ENCODE peak calls at places on chromosomes 5 and 9, in five cellular contexts. One of them, this sample, is unnamed.

GRCh38 chr9:69174645-69175487 is 789 bp downstream of the TJP2 start:
- DNase-seq in gastrocnemius medialis: peak
- DNase-seq in ascending aorta: peak
- DNase-seq in MCF 10A: peak
- DNase-seq in MM.1S: peak
- DNase-seq in this sample: no peak

GRCh38 chr5:142512680-142513042 is 173.2 kb downstream of the FGF1 start:
- DNase-seq in gastrocnemius medialis: no peak
- DNase-seq in ascending aorta: no peak
- DNase-seq in MCF 10A: peak
- DNase-seq in MM.1S: no peak
- DNase-seq in this sample: no peak

GRCh38 chr5:106386287-106386686 is 1284.5 kb downstream of the EFNA5 start:
- DNase-seq in gastrocnemius medialis: no peak
- DNase-seq in MCF 10A: no peak
- DNase-seq in MM.1S: no peak
- DNase-seq in ascending aorta: no peak
- DNase-seq in this sample: no peak

GRCh38 chr5:111853748-111854147 is 96.8 kb upstream of the NREP start:
- DNase-seq in ascending aorta: no peak
- DNase-seq in MCF 10A: no peak
- DNase-seq in MM.1S: no peak
- DNase-seq in gastrocnemius medialis: no peak
- DNase-seq in this sample: no peak

GRCh38 chr5:172113036-172113435 is 75.0 kb downstream of the STK10 start:
- DNase-seq in ascending aorta: no peak
- DNase-seq in gastrocnemius medialis: no peak
- DNase-seq in MCF 10A: no peak
- DNase-seq in MM.1S: no peak
- DNase-seq in this sample: no peak

GRCh38 chr5:77087484-77088291 is 603 bp upstream of the ZBED3 start:
- DNase-seq in MCF 10A: no peak
- DNase-seq in MM.1S: no peak
- DNase-seq in gastrocnemius medialis: peak
- DNase-seq in ascending aorta: no peak
- DNase-seq in this sample: peak

GRCh38 chr9:73434826-73435225 is 283.2 kb downstream of the ANXA1 start:
- DNase-seq in ascending aorta: no peak
- DNase-seq in gastrocnemius medialis: no peak
- DNase-seq in MM.1S: no peak
- DNase-seq in MCF 10A: no peak
- DNase-seq in this sample: no peak

GRCh38 chr5:145981612-145982571 is 45.5 kb downstream of the SH3RF2 start:
- DNase-seq in ascending aorta: no peak
- DNase-seq in MCF 10A: no peak
- DNase-seq in MM.1S: no peak
- DNase-seq in gastrocnemius medialis: no peak
- DNase-seq in this sample: peak

GRCh38 chr9:26266111-26266791 is 588.0 kb upstream of the TUSC1 start:
- DNase-seq in MM.1S: no peak
- DNase-seq in ascending aorta: no peak
- DNase-seq in MCF 10A: no peak
- DNase-seq in gastrocnemius medialis: no peak
- DNase-seq in this sample: no peak

GRCh38 chr5:158543539-158544387 is 556.0 kb downstream of the EBF1 start:
- DNase-seq in gastrocnemius medialis: no peak
- DNase-seq in MM.1S: no peak
- DNase-seq in ascending aorta: no peak
- DNase-seq in MCF 10A: peak
- DNase-seq in this sample: no peak

GRCh38 chr9:17063535-17064135 is 71.2 kb upstream of the CNTLN start:
- DNase-seq in MCF 10A: peak
- DNase-seq in ascending aorta: no peak
- DNase-seq in gastrocnemius medialis: no peak
- DNase-seq in MM.1S: peak
- DNase-seq in this sample: no peak

GRCh38 chr5:128536861-128537305 is 1.2 kb downstream of the FBN2 start:
- DNase-seq in gastrocnemius medialis: no peak
- DNase-seq in MM.1S: no peak
- DNase-seq in ascending aorta: no peak
- DNase-seq in MCF 10A: no peak
- DNase-seq in this sample: no peak

GRCh38 chr5:133635051-133635450 is 22.7 kb upstream of the FSTL4 start:
- DNase-seq in MM.1S: no peak
- DNase-seq in gastrocnemius medialis: no peak
- DNase-seq in ascending aorta: no peak
- DNase-seq in MCF 10A: peak
- DNase-seq in this sample: no peak

GRCh38 chr5:56011835-56012234 is 17.1 kb upstream of the IL6ST start:
- DNase-seq in gastrocnemius medialis: no peak
- DNase-seq in MCF 10A: peak
- DNase-seq in ascending aorta: no peak
- DNase-seq in MM.1S: no peak
- DNase-seq in this sample: no peak

GRCh38 chr5:115895821-115896220 is 54.1 kb downstream of the AP3S1 start:
- DNase-seq in gastrocnemius medialis: no peak
- DNase-seq in MCF 10A: no peak
- DNase-seq in ascending aorta: no peak
- DNase-seq in MM.1S: no peak
- DNase-seq in this sample: no peak

GRCh38 chr9:79104951-79105350 is 466.8 kb upstream of the TLE4 start:
- DNase-seq in MM.1S: no peak
- DNase-seq in gastrocnemius medialis: no peak
- DNase-seq in ascending aorta: no peak
- DNase-seq in MCF 10A: no peak
- DNase-seq in this sample: no peak

GRCh38 chr9:35910613-35911488 is 1.6 kb downstream of the SPAAR start:
- DNase-seq in MCF 10A: peak
- DNase-seq in gastrocnemius medialis: no peak
- DNase-seq in MM.1S: peak
- DNase-seq in ascending aorta: no peak
- DNase-seq in this sample: peak

GRCh38 chr5:10162468-10162867 is 87.2 kb downstream of the ATPSCKMT start:
- DNase-seq in MM.1S: no peak
- DNase-seq in gastrocnemius medialis: no peak
- DNase-seq in ascending aorta: no peak
- DNase-seq in MCF 10A: no peak
- DNase-seq in this sample: no peak

GRCh38 chr9:76419782-76420380 is 25.7 kb upstream of the RFK start:
- DNase-seq in gastrocnemius medialis: no peak
- DNase-seq in ascending aorta: no peak
- DNase-seq in MCF 10A: peak
- DNase-seq in MM.1S: no peak
- DNase-seq in this sample: no peak

GRCh38 chr5:892390-893136 is at the start of the genes BRD9 and TRIP13:
- DNase-seq in gastrocnemius medialis: peak
- DNase-seq in MCF 10A: peak
- DNase-seq in ascending aorta: no peak
- DNase-seq in MM.1S: peak
- DNase-seq in this sample: peak

GRCh38 chr9:33850267-33850629 is 33.3 kb downstream of the UBE2R2 start:
- DNase-seq in ascending aorta: no peak
- DNase-seq in MM.1S: no peak
- DNase-seq in gastrocnemius medialis: no peak
- DNase-seq in MCF 10A: no peak
- DNase-seq in this sample: no peak

GRCh38 chr9:125747765-125748510 is 765 bp downstream of the PBX3 start:
- DNase-seq in gastrocnemius medialis: no peak
- DNase-seq in ascending aorta: no peak
- DNase-seq in MCF 10A: peak
- DNase-seq in MM.1S: peak
- DNase-seq in this sample: peak

GRCh38 chr5:156383510-156383909 is 56.5 kb downstream of the SGCD start:
- DNase-seq in MCF 10A: peak
- DNase-seq in ascending aorta: no peak
- DNase-seq in gastrocnemius medialis: no peak
- DNase-seq in MM.1S: no peak
- DNase-seq in this sample: no peak

GRCh38 chr5:139689631-139690384 is 41.7 kb downstream of the CXXC5 start:
- DNase-seq in ascending aorta: no peak
- DNase-seq in MCF 10A: peak
- DNase-seq in MM.1S: peak
- DNase-seq in gastrocnemius medialis: no peak
- DNase-seq in this sample: no peak

GRCh38 chr9:27183151-27183550 is 74.1 kb downstream of the TEK start:
- DNase-seq in MM.1S: no peak
- DNase-seq in MCF 10A: no peak
- DNase-seq in gastrocnemius medialis: no peak
- DNase-seq in ascending aorta: no peak
- DNase-seq in this sample: no peak

GRCh38 chr9:32928145-32928763 is 73.2 kb downstream of the APTX start:
- DNase-seq in ascending aorta: no peak
- DNase-seq in MM.1S: no peak
- DNase-seq in gastrocnemius medialis: no peak
- DNase-seq in MCF 10A: peak
- DNase-seq in this sample: no peak

GRCh38 chr5:114314061-114314460 is 47.8 kb upstream of the KCNN2 start:
- DNase-seq in ascending aorta: no peak
- DNase-seq in MCF 10A: no peak
- DNase-seq in gastrocnemius medialis: no peak
- DNase-seq in MM.1S: no peak
- DNase-seq in this sample: no peak

GRCh38 chr5:114319821-114320220 is 42.0 kb upstream of the KCNN2 start:
- DNase-seq in MCF 10A: no peak
- DNase-seq in ascending aorta: no peak
- DNase-seq in gastrocnemius medialis: no peak
- DNase-seq in MM.1S: no peak
- DNase-seq in this sample: no peak

GRCh38 chr5:114319236-114319635 is 42.6 kb upstream of the KCNN2 start:
- DNase-seq in MM.1S: no peak
- DNase-seq in ascending aorta: no peak
- DNase-seq in gastrocnemius medialis: no peak
- DNase-seq in MCF 10A: no peak
- DNase-seq in this sample: no peak

GRCh38 chr5:114317751-114318150 is 44.1 kb upstream of the KCNN2 start:
- DNase-seq in ascending aorta: no peak
- DNase-seq in MM.1S: no peak
- DNase-seq in MCF 10A: no peak
- DNase-seq in gastrocnemius medialis: no peak
- DNase-seq in this sample: no peak

DNA sequence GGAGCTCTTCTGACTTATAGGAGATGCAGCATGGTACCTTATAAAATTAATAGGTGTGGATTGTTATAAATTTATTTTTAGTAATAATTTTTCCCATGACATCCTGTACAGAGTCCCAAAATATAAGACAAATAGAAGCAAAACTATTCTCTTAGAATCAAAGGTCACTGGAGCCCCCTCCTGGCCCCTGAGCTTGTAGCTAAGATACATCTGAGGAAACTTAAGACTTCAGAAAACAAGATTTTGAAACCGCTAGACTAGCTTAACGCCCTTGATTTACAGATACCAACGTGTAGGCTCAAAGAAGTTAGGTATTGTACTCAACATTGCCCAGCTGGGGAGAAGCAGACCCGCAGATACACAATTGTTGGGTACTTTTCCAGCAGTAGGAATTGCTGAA is 45.7 kb upstream of the KCNN2 start:
- DNase-seq in MCF 10A: no peak
- DNase-seq in MM.1S: no peak
- DNase-seq in gastrocnemius medialis: no peak
- DNase-seq in ascending aorta: no peak
- DNase-seq in this sample: no peak
- TF ChIP-seq CTCF in MCF 10A: no peak
- TF ChIP-seq CTCF in MM.1S: no peak
- TF ChIP-seq CTCF in gastrocnemius medialis: no peak
- TF ChIP-seq CTCF in ascending aorta: no peak
- TF ChIP-seq CTCF in this sample: no peak

DNA sequence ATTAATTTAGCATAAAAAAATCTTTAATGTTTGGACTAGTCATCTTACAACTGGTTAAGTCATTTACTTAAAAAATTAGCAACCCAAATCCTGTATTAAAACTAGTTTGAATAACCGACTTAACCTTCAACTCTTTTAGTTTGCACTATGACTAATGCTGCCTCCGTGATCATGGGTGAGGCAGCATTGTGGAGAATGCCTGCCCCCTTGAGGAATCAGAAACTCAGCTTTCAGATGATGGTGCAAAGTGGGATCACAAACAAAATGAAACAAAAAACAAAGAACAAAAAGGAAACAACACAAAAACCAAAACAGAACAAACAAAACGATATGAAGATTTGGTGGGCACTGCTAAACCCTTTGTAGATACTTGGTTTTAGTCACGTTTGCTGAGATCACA is 127.0 kb upstream of the PALM2AKAP2 start:
- DNase-seq in MM.1S: no peak
- DNase-seq in ascending aorta: no peak
- DNase-seq in MCF 10A: peak
- DNase-seq in gastrocnemius medialis: no peak
- DNase-seq in this sample: no peak
- TF ChIP-seq CTCF in MM.1S: peak
- TF ChIP-seq CTCF in ascending aorta: peak
- TF ChIP-seq CTCF in MCF 10A: peak
- TF ChIP-seq CTCF in gastrocnemius medialis: no peak
- TF ChIP-seq CTCF in this sample: no peak

GRCh38 chr9:90724880-90725279 is 76.7 kb upstream of the SYK start:
- DNase-seq in gastrocnemius medialis: no peak
- DNase-seq in MM.1S: no peak
- DNase-seq in MCF 10A: no peak
- DNase-seq in ascending aorta: no peak
- DNase-seq in this sample: no peak

GRCh38 chr9:90729351-90729750 is 72.3 kb upstream of the SYK start:
- DNase-seq in gastrocnemius medialis: no peak
- DNase-seq in ascending aorta: no peak
- DNase-seq in MCF 10A: no peak
- DNase-seq in MM.1S: no peak
- DNase-seq in this sample: no peak

GRCh38 chr9:90727498-90727897 is 74.1 kb upstream of the SYK start:
- DNase-seq in MCF 10A: no peak
- DNase-seq in ascending aorta: no peak
- DNase-seq in MM.1S: no peak
- DNase-seq in gastrocnemius medialis: no peak
- DNase-seq in this sample: no peak

GRCh38 chr9:90724112-90724511 is 77.5 kb upstream of the SYK start:
- DNase-seq in MM.1S: no peak
- DNase-seq in ascending aorta: no peak
- DNase-seq in MCF 10A: no peak
- DNase-seq in gastrocnemius medialis: no peak
- DNase-seq in this sample: no peak

GRCh38 chr9:90726215-90726614 is 75.4 kb upstream of the SYK start:
- DNase-seq in gastrocnemius medialis: no peak
- DNase-seq in ascending aorta: no peak
- DNase-seq in MCF 10A: no peak
- DNase-seq in MM.1S: no peak
- DNase-seq in this sample: no peak
- TF ChIP-seq CTCF in gastrocnemius medialis: no peak
- TF ChIP-seq CTCF in ascending aorta: no peak
- TF ChIP-seq CTCF in MCF 10A: no peak
- TF ChIP-seq CTCF in MM.1S: peak
- TF ChIP-seq CTCF in this sample: no peak

DNA sequence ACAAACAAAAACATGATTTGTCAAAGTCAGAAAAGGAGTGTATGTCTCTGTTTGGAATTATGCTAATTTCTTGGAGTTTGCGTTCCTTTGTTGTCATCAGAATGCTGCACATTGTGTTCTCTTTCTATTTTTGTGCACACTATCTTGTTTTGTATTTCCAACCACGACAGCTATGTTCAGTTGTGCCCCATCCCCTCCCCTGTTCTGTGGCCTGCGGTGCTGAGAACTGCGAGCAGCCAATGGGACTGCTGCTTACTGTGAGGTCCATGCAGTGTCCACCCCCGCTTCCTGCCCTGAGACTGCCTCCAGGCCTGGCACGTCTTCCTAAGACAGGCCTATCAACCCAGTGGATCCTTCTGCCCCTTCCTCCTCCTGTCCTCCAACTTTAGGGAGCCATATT is 76.8 kb downstream of the PALM2AKAP2 start:
- DNase-seq in gastrocnemius medialis: peak
- DNase-seq in ascending aorta: no peak
- DNase-seq in MCF 10A: no peak
- DNase-seq in MM.1S: no peak
- DNase-seq in this sample: no peak
- TF ChIP-seq CTCF in gastrocnemius medialis: no peak
- TF ChIP-seq CTCF in ascending aorta: no peak
- TF ChIP-seq CTCF in MCF 10A: no peak
- TF ChIP-seq CTCF in MM.1S: no peak
- TF ChIP-seq CTCF in this sample: no peak